ENCODE peak calls at places on chromosomes 3 and 15, in ten cellular contexts. T, Y, Z, A, D, N, J, C, L and P are unnamed samples.
A peak's percentile ranks its signal among the peaks of the same experiment; 100 is the strongest.

GRCh38 chr15:66952756-66953522 is 112.5 kb upstream of the SMAD3 start:
- DNase-seq in Y (no peak), L (no peak), N (no peak), Z (no peak), C (no peak), J (no peak), A (no peak), D (no peak), T (no peak), P (no peak)

GRCh38 chr15:22979699-22980188 is 424 bp downstream of the CYFIP1 start:
- DNase-seq in C (no peak), T (no peak), A (no peak), L (peak; percentile 4), J (peak; percentile 36), N (peak; percentile 26), Z (no peak), D (peak; percentile 38), Y (no peak), P (peak; percentile 42)

GRCh38 chr3:126056681-126057546 is 27.0 kb downstream of the SLC41A3 start:
- DNase-seq in C (no peak), D (peak; percentile 4), Y (no peak), J (peak; percentile 47), A (no peak), N (peak; percentile 19), Z (no peak), T (no peak), L (no peak), P (no peak)

GRCh38 chr3:13114811-13115615 is 41.8 kb upstream of the IQSEC1 start:
- DNase-seq in Y (no peak), Z (no peak), L (no peak), T (no peak), A (no peak), C (no peak), D (no peak), J (no peak), N (no peak), P (no peak)

GRCh38 chr15:40161693-40162401 is 978 bp downstream of the BUB1B start:
- DNase-seq in Y (no peak), D (no peak), A (no peak), L (no peak), Z (no peak), C (no peak), N (no peak), T (no peak), J (no peak), P (no peak)

GRCh38 chr3:116806351-116806750 is 96.8 kb downstream of the TUSC7 start:
- DNase-seq in C (no peak), Y (no peak), T (no peak), Z (no peak), D (no peak), A (no peak), N (no peak), L (no peak), J (no peak), P (no peak)

GRCh38 chr15:65365229-65365628 is 12.6 kb downstream of the IGDCC3 start:
- DNase-seq in N (no peak), J (no peak), L (no peak), Z (no peak), D (no peak), A (no peak), T (no peak), Y (no peak), C (no peak), P (peak; percentile 63)

GRCh38 chr15:23035964-23036566 is 3.3 kb downstream of the TUBGCP5 start:
- DNase-seq in J (peak; percentile 38), C (peak; percentile 61), Z (no peak), T (peak; percentile 38), L (peak; percentile 30), D (peak; percentile 65), A (no peak), N (no peak), Y (no peak), P (peak; percentile 68)

GRCh38 chr3:52195823-52196331 is 2.1 kb upstream of the ALAS1 start:
- DNase-seq in L (no peak), J (peak; percentile 23), A (no peak), T (peak; percentile 67), C (no peak), D (peak; percentile 89), Z (peak; percentile 62), N (no peak), Y (no peak), P (peak; percentile 89)

GRCh38 chr15:36797128-36797527 is 217.7 kb downstream of the CDIN1 start:
- DNase-seq in N (no peak), A (no peak), Z (no peak), D (no peak), Y (no peak), C (no peak), T (no peak), L (no peak), J (no peak), P (no peak)

GRCh38 chr3:107220538-107220937 is 156.7 kb upstream of the CCDC54 start:
- DNase-seq in T (no peak), Y (no peak), J (no peak), N (no peak), C (peak; percentile 62), A (no peak), Z (no peak), D (peak; percentile 59), L (no peak), P (no peak)

GRCh38 chr3:135853981-135854380 is 111.5 kb upstream of the PPP2R3A start:
- DNase-seq in D (no peak), A (no peak), C (no peak), J (peak; percentile 60), Z (no peak), Y (no peak), T (no peak), N (no peak), L (no peak), P (no peak)

GRCh38 chr15:22262613-22263020 is 182.3 kb downstream of the OR4M2 start:
- DNase-seq in A (no peak), D (no peak), N (no peak), J (no peak), Y (no peak), C (no peak), L (no peak), Z (no peak), T (no peak), P (no peak)

GRCh38 chr15:26095710-26096330 is 232.7 kb upstream of the ATP10A start:
- DNase-seq in N (no peak), Y (no peak), A (no peak), T (no peak), C (no peak), D (no peak), Z (no peak), J (no peak), L (no peak), P (no peak)

GRCh38 chr3:156738251-156738650 is 63.9 kb downstream of the TIPARP start:
- DNase-seq in D (no peak), C (no peak), A (no peak), Z (no peak), T (no peak), L (no peak), N (no peak), Y (no peak), J (no peak), P (no peak)

GRCh38 chr3:156742401-156742800 is 68.0 kb downstream of the TIPARP start:
- DNase-seq in N (no peak), J (no peak), A (no peak), Z (no peak), C (no peak), Y (no peak), T (no peak), L (no peak), D (no peak), P (no peak)

GRCh38 chr3:156741935-156742334 is 67.5 kb downstream of the TIPARP start:
- DNase-seq in L (no peak), T (no peak), A (no peak), Y (no peak), Z (no peak), C (no peak), D (no peak), N (no peak), J (no peak), P (no peak)

GRCh38 chr3:156743859-156744258 is 69.5 kb downstream of the TIPARP start:
- DNase-seq in A (no peak), D (no peak), T (no peak), Y (no peak), L (no peak), Z (no peak), N (no peak), C (no peak), J (no peak), P (no peak)

GRCh38 chr3:156739976-156740375 is 65.6 kb downstream of the TIPARP start:
- DNase-seq in Z (no peak), D (no peak), A (no peak), N (no peak), C (no peak), L (no peak), T (no peak), J (no peak), Y (no peak), P (no peak)
- H3K4me3 ChIP-seq in Z (no peak overlapping the region), D (no peak overlapping the region), A (no peak overlapping the region), N (no peak overlapping the region), C (no peak overlapping the region), L (no peak overlapping the region), T (no peak overlapping the region), J (no peak overlapping the region), Y (no peak overlapping the region), P (no peak overlapping the region)

GRCh38 chr15:55268054-55268695 is 21.4 kb downstream of the RAB27A start:
- DNase-seq in D (no peak), T (no peak), L (no peak), J (no peak), A (no peak), C (no peak), Z (no peak), N (no peak), Y (no peak), P (no peak)
- H3K4me3 ChIP-seq in D (no peak overlapping the region), T (no peak overlapping the region), L (peak overlapping the region; percentile 52), J (no peak overlapping the region), A (no peak overlapping the region), C (no peak overlapping the region), Z (no peak overlapping the region), N (no peak overlapping the region), Y (no peak overlapping the region), P (no peak overlapping the region)

GRCh38 chr3:151384741-151385174 is at the start of gene P2RY12:
- DNase-seq in D (no peak), J (no peak), C (no peak), T (no peak), A (no peak), Y (no peak), Z (no peak), L (no peak), N (no peak), P (no peak)
- H3K4me3 ChIP-seq in D (no peak within 1 kb of the TSS), J (peak within 1 kb of the TSS; percentile 0), C (no peak within 1 kb of the TSS), T (no peak within 1 kb of the TSS), A (no peak within 1 kb of the TSS), Y (peak within 1 kb of the TSS; percentile 26), Z (no peak within 1 kb of the TSS), L (no peak within 1 kb of the TSS), N (peak within 1 kb of the TSS; percentile 25), P (no peak within 1 kb of the TSS)

DNA sequence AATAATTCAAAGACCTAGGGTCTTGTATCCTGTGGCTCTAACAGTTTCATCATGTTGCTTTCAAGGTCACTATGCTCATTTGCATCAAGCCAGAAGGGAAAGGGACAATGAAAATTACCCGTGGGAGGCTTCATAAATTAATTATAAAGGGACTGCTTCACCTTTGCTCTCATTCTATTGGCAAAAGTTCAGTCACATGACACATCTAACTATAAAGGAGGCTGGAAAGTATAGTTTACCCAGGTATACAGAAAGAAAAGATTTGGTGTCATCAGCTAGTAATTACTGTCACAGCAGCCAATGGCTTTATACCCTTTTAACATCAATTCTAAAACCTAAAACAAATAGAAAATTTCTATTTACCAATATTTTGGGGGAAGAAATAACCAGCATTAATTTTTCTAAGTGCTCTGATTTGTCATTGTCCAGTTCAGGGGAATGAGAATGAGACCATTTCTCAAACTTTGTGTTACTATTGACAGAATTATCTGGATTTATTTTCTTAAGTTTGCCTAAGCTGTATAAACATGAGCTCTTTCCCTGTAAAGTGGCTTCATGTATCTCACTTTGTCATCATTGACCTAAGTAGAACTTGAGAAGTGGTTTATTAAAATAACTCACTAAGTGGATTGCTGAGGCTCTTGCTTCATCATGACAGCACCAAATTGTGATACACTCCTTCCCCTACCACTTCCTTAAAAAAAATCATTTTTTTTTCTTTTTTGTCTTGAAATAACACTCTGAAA is 257.7 kb upstream of the PEX5L start:
- DNase-seq in L (no peak), Y (no peak), D (no peak), A (no peak), Z (no peak), N (no peak), J (no peak), C (no peak), T (no peak), P (no peak)
- H3K4me3 ChIP-seq in L (no peak overlapping the region), Y (no peak overlapping the region), D (no peak overlapping the region), A (no peak overlapping the region), Z (no peak overlapping the region), N (no peak overlapping the region), J (no peak overlapping the region), C (no peak overlapping the region), T (no peak overlapping the region), P (no peak overlapping the region)